ENCODE peak calls at places on chromosomes 5 and 9, in ten cellular contexts. U is GM23248; S is effector memory CD4-positive, alpha-beta T cell; Q is upper lobe of right lung; Y is uterus; H is pancreas; F is heart right ventricle; X is body of pancreas; M is DND-41; D is OCI-LY7. E is an unnamed sample.

GRCh38 chr9:132748450-132748849 is 78.2 kb downstream of the GTF3C4 start:
- DNase-seq in F (no peak), X (no peak), S (no peak), U (peak; percentile 27), Y (no peak), Q (no peak), M (no peak), D (no peak), H (no peak), E (no peak)

GRCh38 chr5:58043607-58043945 is 416.3 kb downstream of the PLK2 start:
- DNase-seq in F (no peak), Y (no peak), S (no peak), Q (no peak), U (no peak), D (no peak), X (no peak), H (no peak), M (no peak), E (no peak)

GRCh38 chr9:109417585-109418544 is 80.2 kb downstream of the PTPN3 start:
- DNase-seq in X (no peak), H (no peak), D (peak; percentile 21), U (no peak), F (no peak), Q (no peak), Y (no peak), M (peak; percentile 76), S (no peak), E (peak; percentile 33)

GRCh38 chr9:111937781-111938426 is 41.3 kb downstream of the UGCG start:
- DNase-seq in H (no peak), M (no peak), F (peak; percentile 18), D (no peak), X (peak; percentile 56), S (peak; percentile 41), Q (peak; percentile 67), Y (peak; percentile 28), U (peak; percentile 63), E (no peak)

GRCh38 chr5:177383181-177383580 is 1.1 kb upstream of the SLC34A1 start:
- DNase-seq in H (no peak), M (no peak), F (no peak), Q (no peak), D (no peak), U (no peak), S (no peak), X (no peak), Y (no peak), E (no peak)

GRCh38 chr9:132858756-132859155 is 19.3 kb downstream of the AK8 start:
- DNase-seq in S (no peak), Y (no peak), U (peak; percentile 12), F (no peak), X (no peak), D (no peak), M (no peak), Q (no peak), H (no peak), E (no peak)

GRCh38 chr9:13860019-13860418 is 453.9 kb downstream of the NFIB start:
- DNase-seq in Y (peak; percentile 25), D (no peak), F (no peak), U (no peak), Q (no peak), M (no peak), X (no peak), S (no peak), H (no peak), E (no peak)

GRCh38 chr5:57338068-57338848 is 144.4 kb downstream of the ACTBL2 start:
- DNase-seq in F (no peak), M (peak; percentile 18), D (peak; percentile 46), Q (no peak), X (peak; percentile 38), H (no peak), Y (no peak), U (peak; percentile 50), S (no peak), E (no peak)

GRCh38 chr5:161230222-161230621 is 316.3 kb downstream of the GABRB2 start:
- DNase-seq in X (peak; percentile 87), D (no peak), H (peak; percentile 66), S (no peak), M (peak; percentile 5), F (no peak), Q (no peak), U (no peak), Y (no peak), E (no peak)

DNA sequence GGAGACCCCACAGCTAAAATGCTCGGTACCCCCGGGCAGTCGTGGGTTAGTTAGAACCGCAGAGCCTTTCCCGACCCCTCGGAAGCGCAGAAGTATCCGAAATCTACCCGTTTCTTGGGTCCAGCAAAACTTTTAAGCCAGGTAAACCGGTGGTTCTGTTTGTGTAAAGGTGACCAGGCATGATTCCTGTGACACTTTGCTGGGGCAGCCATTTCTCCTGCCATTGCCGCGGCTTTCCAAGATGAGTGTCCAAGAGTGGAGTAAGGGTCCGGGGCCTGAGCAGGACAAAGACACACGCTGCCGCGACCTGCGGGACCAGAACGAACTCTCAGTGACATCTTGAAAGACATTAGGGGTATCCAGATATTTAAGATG is 655 bp downstream of the MARVELD2 start:
- DNase-seq in U (no peak), Q (peak; percentile 67), F (no peak), D (no peak), Y (no peak), M (no peak), H (peak; percentile 64), X (peak; percentile 45), S (no peak), E (no peak)
- H3K4me3 ChIP-seq in U (peak overlapping the region; percentile 71), Q (peak overlapping the region; percentile 66), F (peak overlapping the region; percentile 61), D (no peak overlapping the region), Y (peak overlapping the region; percentile 36), M (no peak overlapping the region), H (peak overlapping the region; percentile 66), X (peak overlapping the region; percentile 60), S (peak overlapping the region; percentile 65), E (peak overlapping the region; percentile 46)

DNA sequence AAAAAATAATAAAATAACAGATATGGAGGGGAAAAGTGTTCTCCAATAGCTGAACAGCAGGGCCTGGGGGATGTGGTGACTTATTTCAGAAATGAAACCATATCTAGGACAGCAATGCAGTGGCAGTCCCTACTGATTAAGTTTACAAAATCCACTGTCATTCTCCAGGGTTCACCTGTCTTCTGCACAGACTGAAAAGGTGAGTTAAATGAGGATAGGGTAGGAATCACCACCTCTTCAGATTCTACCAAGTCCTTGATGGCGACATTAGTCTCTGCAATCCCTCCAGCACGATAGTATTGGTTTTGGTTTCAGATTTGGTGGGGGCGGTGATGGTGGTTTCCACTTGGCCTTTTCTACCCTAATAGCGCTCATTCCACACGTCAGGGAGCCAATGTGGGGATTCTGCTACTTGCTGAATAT is 32.3 kb upstream of the NPM1 start:
- DNase-seq in M (no peak), Y (no peak), S (no peak), H (no peak), D (no peak), Q (no peak), F (no peak), X (no peak), U (no peak), E (no peak)
- H3K4me3 ChIP-seq in M (no peak overlapping the region), Y (no peak overlapping the region), S (no peak overlapping the region), H (no peak overlapping the region), D (no peak overlapping the region), Q (no peak overlapping the region), F (no peak overlapping the region), X (no peak overlapping the region), U (no peak overlapping the region), E (no peak overlapping the region)

GRCh38 chr9:134813841-134814240 is 66.8 kb upstream of the FCN2 start:
- DNase-seq in X (no peak), Y (no peak), M (no peak), U (no peak), F (no peak), S (no peak), H (no peak), D (no peak), Q (no peak), E (no peak)
- H3K4me3 ChIP-seq in X (no peak overlapping the region), Y (no peak overlapping the region), M (no peak overlapping the region), U (no peak overlapping the region), F (no peak overlapping the region), S (no peak overlapping the region), H (no peak overlapping the region), D (no peak overlapping the region), Q (no peak overlapping the region), E (no peak overlapping the region)

GRCh38 chr5:142863856-142864255 is 93.7 kb downstream of the ARHGAP26 start:
- DNase-seq in Q (no peak), S (no peak), Y (no peak), F (no peak), U (no peak), D (no peak), H (no peak), X (no peak), M (no peak), E (no peak)

GRCh38 chr5:142865631-142866030 is 95.5 kb downstream of the ARHGAP26 start:
- DNase-seq in Y (no peak), M (no peak), F (no peak), U (no peak), S (no peak), D (no peak), X (no peak), H (no peak), Q (no peak), E (no peak)

GRCh38 chr5:142862585-142862984 is 92.4 kb downstream of the ARHGAP26 start:
- DNase-seq in H (no peak), D (no peak), U (peak; percentile 44), M (no peak), Y (no peak), X (no peak), Q (no peak), S (no peak), F (no peak), E (no peak)

GRCh38 chr5:142866563-142867275 is 96.5 kb downstream of the ARHGAP26 start:
- DNase-seq in S (no peak), F (no peak), H (no peak), U (peak; percentile 81), M (peak; percentile 59), X (peak; percentile 75), Q (no peak), Y (peak; percentile 59), D (peak; percentile 77), E (no peak)

DNA sequence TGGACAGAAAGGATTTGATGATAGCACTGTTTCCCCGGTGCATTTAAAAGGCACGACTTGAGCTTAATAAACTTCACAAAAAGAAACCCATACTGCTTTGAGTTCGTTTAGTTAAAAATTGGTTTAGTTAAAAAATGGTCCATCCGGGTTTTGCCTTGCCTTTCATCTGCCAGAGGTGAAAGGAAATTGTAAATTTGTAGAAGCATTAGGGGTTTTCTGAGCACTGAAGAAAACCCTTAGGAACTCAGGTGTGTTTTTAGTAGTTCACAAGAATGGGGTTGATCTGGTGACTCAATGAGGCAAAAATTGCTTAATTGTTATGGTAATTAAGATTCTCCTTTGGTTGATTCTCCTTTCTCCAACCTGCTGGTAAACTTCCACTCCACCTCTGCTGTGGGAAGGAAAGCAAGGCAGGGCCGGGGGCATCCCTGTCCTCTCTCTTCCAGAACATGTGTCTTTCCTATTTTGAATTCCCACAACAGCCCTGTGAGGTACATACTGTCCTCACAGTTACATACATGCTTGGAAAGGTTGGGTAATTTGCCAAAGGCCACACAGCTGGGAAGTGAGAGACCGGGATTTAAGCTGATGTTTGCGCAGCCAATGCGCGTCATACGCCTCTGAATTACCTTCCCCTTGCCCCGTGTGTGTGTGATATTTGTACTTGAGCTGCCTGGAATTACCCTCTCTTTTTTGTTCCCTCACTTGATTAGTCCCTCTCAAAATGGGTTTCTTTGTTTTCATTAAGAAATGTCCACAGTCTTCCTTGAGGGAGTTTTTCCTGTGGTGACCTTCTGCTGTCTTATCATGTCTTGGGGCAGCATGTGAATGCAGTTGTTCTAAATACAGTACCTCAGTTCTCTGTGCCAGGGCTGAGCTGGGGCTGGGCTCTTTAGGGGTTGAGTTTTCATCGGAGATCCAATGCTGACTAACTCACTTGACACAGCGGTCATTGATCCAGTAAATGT is 94.4 kb downstream of the ARHGAP26 start:
- DNase-seq in Y (no peak), S (no peak), X (no peak), M (no peak), D (no peak), H (no peak), Q (no peak), F (no peak), U (no peak), E (no peak)
- H3K4me3 ChIP-seq in Y (no peak overlapping the region), S (no peak overlapping the region), X (no peak overlapping the region), M (no peak overlapping the region), D (no peak overlapping the region), H (no peak overlapping the region), Q (no peak overlapping the region), F (no peak overlapping the region), U (no peak overlapping the region), E (no peak overlapping the region)